ENCODE peak calls at places on chromosome 6, in nine cellular contexts. B is astrocyte, P is right lobe of liver, K is ovary, S is IMR-90, W is PC-3, I is A549, D is kidney, R is A673. Z is an unnamed sample. For H3K4me1, the result is how much of the 10 kb centered on the place peaks cover.

GRCh38 chr6:32854376-32855178 is 585 bp downstream of the PSMB9 start:
- DNase-seq in R (no peak), S (peak), I (no peak), K (peak), B (no peak), D (peak), P (peak), W (no peak), Z (no peak)

GRCh38 chr6:40799296-40800020 is 212.3 kb upstream of the LRFN2 start:
- DNase-seq in K (no peak), P (no peak), W (no peak), S (no peak), R (no peak), D (no peak), B (no peak), I (no peak), Z (no peak)

GRCh38 chr6:133895573-133896343 is 6.8 kb downstream of the TCF21 start:
- DNase-seq in B (no peak), R (no peak), S (no peak), K (peak), P (no peak), W (no peak), D (peak), I (no peak), Z (no peak)

GRCh38 chr6:151475653-151476523 is 17.9 kb upstream of the CCDC170 start:
- DNase-seq in D (no peak), I (peak), K (no peak), B (peak), P (no peak), W (peak), R (peak), S (peak), Z (no peak)

GRCh38 chr6:14804001-14804401 is 441.9 kb upstream of the JARID2 start:
- DNase-seq in S (no peak), D (no peak), K (no peak), I (no peak), B (no peak), P (no peak), W (no peak), R (no peak), Z (no peak)

GRCh38 chr6:9126845-9127560 is 691.7 kb upstream of the SLC35B3 start:
- DNase-seq in R (peak), B (peak), D (no peak), S (peak), I (peak), P (no peak), K (no peak), W (peak), Z (no peak)

GRCh38 chr6:81894788-81895221 is 142.3 kb upstream of the TENT5A start:
- DNase-seq in S (peak), R (no peak), I (no peak), B (peak), P (peak), K (no peak), D (no peak), W (no peak), Z (no peak)

GRCh38 chr6:2616796-2617195 is 133.9 kb downstream of the MYLK4 start:
- DNase-seq in D (no peak), I (no peak), R (peak), S (no peak), W (no peak), B (no peak), P (no peak), K (no peak), Z (no peak)

GRCh38 chr6:167034056-167034455 is 34.9 kb downstream of the CEP43 start:
- DNase-seq in P (no peak), K (no peak), D (no peak), B (no peak), R (no peak), W (no peak), S (no peak), I (no peak), Z (no peak)

GRCh38 chr6:19320066-19320465 is 517.1 kb upstream of the ID4 start:
- DNase-seq in K (no peak), D (no peak), P (no peak), B (no peak), S (no peak), R (no peak), I (no peak), W (no peak), Z (no peak)

GRCh38 chr6:148345578-148345977 is 2.9 kb downstream of the SASH1 start:
- DNase-seq in I (no peak), S (no peak), R (no peak), K (no peak), P (no peak), D (no peak), W (no peak), B (no peak), Z (no peak)

GRCh38 chr6:101830501-101831031 is 437.1 kb downstream of the GRIK2 start:
- DNase-seq in K (no peak), P (no peak), B (peak), R (no peak), S (peak), D (no peak), I (no peak), W (no peak), Z (no peak)

GRCh38 chr6:32047855-32048766 is 9.9 kb downstream of the CYP21A2 start:
- DNase-seq in K (peak), R (peak), I (peak), S (peak), B (no peak), W (peak), D (peak), P (peak), Z (peak)

GRCh38 chr6:159594750-159595117 is 98.3 kb downstream of the SOD2 start:
- DNase-seq in P (no peak), W (peak), B (peak), D (no peak), I (peak), R (peak), K (no peak), S (peak), Z (no peak)

GRCh38 chr6:69650703-69651102 is 146.1 kb downstream of the LMBRD1 start:
- DNase-seq in W (no peak), R (no peak), I (no peak), P (no peak), B (no peak), D (no peak), K (no peak), S (no peak), Z (no peak)

GRCh38 chr6:93985953-93986352 is 566.6 kb upstream of the EPHA7 start:
- DNase-seq in I (no peak), D (no peak), B (no peak), W (no peak), S (no peak), P (no peak), K (no peak), R (no peak), Z (no peak)

GRCh38 chr6:148577687-148578488 is 168.9 kb upstream of the UST start:
- DNase-seq in P (peak), K (peak), D (peak), I (peak), R (peak), W (peak), S (peak), B (peak), Z (peak)

GRCh38 chr6:68729377-68729903 is 94.4 kb downstream of the ADGRB3 start:
- DNase-seq in S (no peak), B (no peak), I (no peak), K (no peak), P (no peak), D (no peak), W (no peak), R (no peak), Z (no peak)

GRCh38 chr6:91198588-91199255 is 611.9 kb upstream of the MAP3K7 start:
- DNase-seq in D (no peak), R (peak), S (no peak), B (peak), I (no peak), P (no peak), W (no peak), K (no peak), Z (no peak)

GRCh38 chr6:43883698-43884659 is 114.0 kb downstream of the VEGFA start:
- DNase-seq in P (no peak), R (no peak), K (no peak), I (no peak), W (no peak), S (no peak), D (no peak), B (no peak), Z (peak)

GRCh38 chr6:105042648-105043047 is 85.7 kb downstream of the LIN28B start:
- DNase-seq in S (no peak), D (no peak), K (no peak), P (no peak), R (no peak), B (no peak), I (no peak), W (no peak), Z (no peak)

GRCh38 chr6:112033824-112034223 is 20.1 kb upstream of the CCN6 start:
- DNase-seq in K (no peak), I (no peak), S (no peak), D (no peak), W (no peak), P (no peak), R (peak), B (no peak), Z (no peak)

GRCh38 chr6:90478278-90478677 is 108.6 kb downstream of the MAP3K7 start:
- DNase-seq in B (no peak), I (no peak), R (no peak), D (no peak), P (no peak), S (no peak), K (no peak), W (no peak), Z (no peak)

GRCh38 chr6:69880570-69880969 is 14.2 kb downstream of the COL19A1 start:
- DNase-seq in P (no peak), K (no peak), I (no peak), W (no peak), D (no peak), R (no peak), B (no peak), S (no peak), Z (no peak)

GRCh38 chr6:44004625-44005506 is 122.4 kb downstream of the MRPL14 start:
- DNase-seq in B (no peak), W (peak), K (no peak), D (peak), P (no peak), S (peak), I (peak), R (peak), Z (no peak)

DNA sequence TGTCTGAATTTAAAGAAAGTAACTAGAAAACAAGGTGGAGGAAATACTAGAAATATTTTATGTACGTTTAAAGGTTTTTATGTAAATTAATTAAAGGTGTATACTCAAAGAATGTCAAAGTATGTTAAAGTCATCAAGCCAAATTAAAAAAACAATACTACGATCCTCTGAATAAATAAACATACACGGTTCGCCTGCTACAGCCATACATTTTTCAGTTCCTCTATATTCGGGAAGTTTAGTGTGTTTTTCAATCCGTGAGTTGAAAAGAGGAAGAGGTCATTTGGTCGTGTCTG is 626 bp downstream of the STX7 start:
- DNase-seq in R (no peak), P (no peak), S (no peak), I (no peak), B (no peak), K (no peak), D (no peak), W (no peak), Z (no peak)
- H3K4me1 ChIP-seq in R (under half), P (under half), S (under half), I (under half), B (under half), K (under half), D (under half), W (under half), Z (under half)

GRCh38 chr6:39377530-39377929 is 55.0 kb upstream of the KCNK16 start:
- DNase-seq in B (peak), K (peak), D (no peak), S (peak), I (peak), W (peak), R (peak), P (peak), Z (peak)
- TF ChIP-seq CTCF in B (peak), K (peak), D (peak), S (peak), I (peak), W (peak), R (peak), P (peak), Z (peak)

GRCh38 chr6:155264704-155265320 is 999 bp downstream of the CLDN20 start:
- DNase-seq in K (no peak), P (no peak), B (no peak), I (no peak), R (peak), D (no peak), W (no peak), S (no peak), Z (no peak)
- H3K27ac ChIP-seq in K (no peak), P (no peak), B (no peak), I (no peak), R (no peak), D (no peak), W (no peak), S (no peak), Z (no peak)

GRCh38 chr6:7147051-7147671 is 39.4 kb downstream of the RREB1 start:
- DNase-seq in R (no peak), D (no peak), S (no peak), I (no peak), K (no peak), B (peak), W (no peak), P (no peak), Z (no peak)
- H3K4me1 ChIP-seq in R (half or more), D (half or more), S (under half), I (half or more), K (under half), B (under half), W (half or more), P (under half), Z (under half)

DNA sequence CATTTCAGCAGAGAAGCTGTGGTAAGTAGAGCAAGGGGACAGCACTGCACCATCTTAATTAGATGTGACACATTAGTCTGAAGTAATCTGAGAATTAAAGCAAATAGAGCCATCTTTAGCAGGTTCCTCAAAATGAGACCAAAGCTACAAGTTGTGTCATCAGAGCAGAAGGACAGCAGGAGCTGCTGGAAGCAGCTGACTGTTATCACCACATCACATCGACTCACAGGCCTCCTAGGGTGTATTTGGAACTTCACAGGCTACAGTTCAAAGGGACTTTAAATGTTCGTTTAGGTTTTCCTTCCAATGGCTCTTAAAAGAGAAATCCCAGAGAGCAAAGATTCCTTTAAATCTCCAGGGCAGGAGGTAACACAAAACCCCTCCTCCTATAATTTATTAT is 69.5 kb downstream of the LCA5 start:
- DNase-seq in W (no peak), S (peak), R (peak), K (no peak), P (no peak), I (no peak), D (no peak), B (no peak), Z (no peak)
- TF ChIP-seq CTCF in W (no peak), S (no peak), R (no peak), K (no peak), P (no peak), I (no peak), D (no peak), B (no peak), Z (no peak)

DNA sequence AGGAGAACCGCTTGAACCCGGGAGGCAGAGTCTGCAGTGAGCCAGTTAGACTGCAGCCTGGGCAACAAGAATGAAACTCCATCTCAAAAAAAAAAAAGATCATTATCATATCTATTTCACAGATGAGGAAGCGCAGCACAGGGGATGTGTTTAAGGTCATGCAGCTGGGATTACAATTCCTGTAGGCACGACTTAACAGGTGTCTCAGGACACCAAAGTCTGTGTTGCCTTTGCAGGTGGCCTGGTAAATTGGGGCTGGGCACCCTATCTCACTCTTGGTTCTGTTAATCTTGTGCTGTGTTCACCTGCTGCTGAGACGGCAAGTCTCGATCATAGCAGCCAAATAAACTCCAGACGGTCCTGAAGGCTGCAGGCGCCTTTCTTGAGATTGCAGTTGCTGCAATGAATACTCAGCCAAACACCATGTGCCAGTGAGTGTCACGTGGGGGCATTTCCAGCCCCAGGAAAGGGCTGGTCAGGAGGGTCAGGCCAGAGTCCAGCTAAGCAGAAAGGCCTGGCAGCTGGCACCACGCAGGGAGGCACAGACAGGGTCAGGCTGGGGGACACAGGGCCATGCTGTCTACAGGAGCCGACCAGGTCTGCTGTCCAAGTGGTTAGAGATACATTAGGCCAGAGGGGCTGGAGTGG is 55.8 kb downstream of the FGD2 start:
- DNase-seq in S (no peak), K (no peak), B (no peak), I (no peak), R (no peak), P (peak), D (no peak), W (no peak), Z (no peak)
- H3K27ac ChIP-seq in S (no peak), K (no peak), B (no peak), I (peak), R (no peak), P (peak), D (peak), W (no peak), Z (no peak)

GRCh38 chr6:5080574-5080973 is 4.6 kb upstream of the PPP1R3G start:
- DNase-seq in S (peak), P (no peak), R (no peak), B (no peak), D (no peak), I (no peak), W (no peak), K (no peak), Z (no peak)
- H3K4me1 ChIP-seq in S (under half), P (under half), R (under half), B (under half), D (under half), I (under half), W (under half), K (under half), Z (under half)

GRCh38 chr6:56757585-56757984 is 114.9 kb upstream of the DST start:
- DNase-seq in D (no peak), P (peak), W (peak), R (peak), S (peak), B (no peak), I (peak), K (no peak), Z (peak)
- TF ChIP-seq CTCF in D (peak), P (peak), W (peak), R (peak), S (peak), B (peak), I (peak), K (no peak), Z (no peak)

GRCh38 chr6:128844598-128844997 is 38.3 kb upstream of the LAMA2 start:
- DNase-seq in S (no peak), W (no peak), D (no peak), I (no peak), K (no peak), R (no peak), B (no peak), P (no peak), Z (no peak)
- H3K27ac ChIP-seq in S (no peak), W (no peak), D (no peak), I (no peak), K (no peak), R (no peak), B (no peak), P (no peak), Z (no peak)

GRCh38 chr6:108648186-108648585 is 87.5 kb downstream of the FOXO3 start:
- DNase-seq in R (no peak), B (peak), S (no peak), K (no peak), D (no peak), P (no peak), W (no peak), I (no peak), Z (no peak)
- H3K4me1 ChIP-seq in R (under half), B (under half), S (under half), K (under half), D (under half), P (under half), W (under half), I (under half), Z (under half)